ENCODE peak calls at places on chromosomes 16 and 17, in ten cellular contexts. R, L, E, V, J, O, T, W, Y and K are unnamed samples.
A peak's percentile ranks its signal among the peaks of the same experiment; 100 is the strongest.

GRCh38 chr17:9234404-9234945 is 213.2 kb downstream of the NTN1 start:
- DNase-seq in W (no peak), L (no peak), J (no peak), E (no peak), O (no peak), T (no peak), Y (no peak), R (no peak), V (no peak), K (no peak)

GRCh38 chr17:37312137-37312923 is 63.5 kb upstream of the C17orf78 start:
- DNase-seq in W (no peak), T (no peak), Y (no peak), V (no peak), R (no peak), E (no peak), L (no peak), O (no peak), J (no peak), K (no peak)

GRCh38 chr16:88688013-88688778 is 1.9 kb upstream of the SNAI3 start:
- DNase-seq in R (no peak), V (no peak), Y (peak; percentile 61), E (no peak), J (no peak), O (peak; percentile 73), T (no peak), L (no peak), W (peak; percentile 8), K (no peak)

GRCh38 chr16:68517606-68518161 is 21.4 kb upstream of the ZFP90 start:
- DNase-seq in E (no peak), O (no peak), T (no peak), W (no peak), J (no peak), L (no peak), R (no peak), Y (no peak), V (no peak), K (no peak)

GRCh38 chr17:73934696-73935095 is 268.8 kb upstream of the RPL38 start:
- DNase-seq in E (no peak), J (no peak), O (no peak), L (no peak), V (no peak), T (no peak), Y (no peak), W (peak; percentile 0), R (no peak), K (no peak)

GRCh38 chr16:56321159-56321558 is 104.2 kb downstream of the AMFR start:
- DNase-seq in O (no peak), T (no peak), Y (no peak), R (no peak), L (no peak), J (no peak), W (no peak), V (no peak), E (no peak), K (no peak)

GRCh38 chr16:48576927-48577326 is 33.1 kb downstream of the N4BP1 start:
- DNase-seq in T (no peak), O (no peak), L (no peak), E (no peak), Y (no peak), W (no peak), J (no peak), V (no peak), R (peak; percentile 30), K (no peak)

GRCh38 chr16:86872126-86872525 is 293.8 kb downstream of the FOXL1 start:
- DNase-seq in E (no peak), W (no peak), J (no peak), Y (no peak), O (no peak), L (no peak), V (no peak), R (no peak), T (no peak), K (no peak)

GRCh38 chr17:83135692-83136091 is 56.3 kb downstream of the METRNL start:
- DNase-seq in W (no peak), L (no peak), R (no peak), O (no peak), E (no peak), Y (no peak), V (no peak), J (no peak), T (no peak), K (peak; percentile 27)

GRCh38 chr16:85677383-85677967 is 11.3 kb downstream of the GINS2 start:
- DNase-seq in V (no peak), W (no peak), L (no peak), R (no peak), T (no peak), O (no peak), E (no peak), Y (no peak), J (no peak), K (no peak)

GRCh38 chr17:58870747-58871146 is 115.1 kb downstream of the PPM1E start:
- DNase-seq in J (no peak), L (no peak), T (no peak), O (no peak), E (no peak), W (no peak), V (peak; percentile 8), R (no peak), Y (no peak), K (no peak)

GRCh38 chr16:58498341-58499091 is 1.4 kb upstream of the NDRG4 start:
- DNase-seq in V (no peak), L (no peak), O (no peak), W (no peak), J (no peak), R (no peak), T (no peak), Y (no peak), E (no peak), K (peak; percentile 42)

GRCh38 chr17:80361495-80362220 is 53.3 kb upstream of the ENDOV start:
- DNase-seq in E (no peak), O (no peak), Y (no peak), V (peak; percentile 16), T (no peak), W (no peak), R (no peak), J (no peak), L (peak; percentile 18), K (no peak)